ENCODE peak calls at places on chromosomes 13 and 19, in eight cellular contexts. V is mucosa of descending colon, A is GM23338, I is WERI-Rb-1, J is upper lobe of right lung, R is astrocyte of the spinal cord, H is fibroblast of lung, Q is AG04450. U is an unnamed sample.
A peak's percentile ranks its signal among the peaks of the same experiment; 100 is the strongest.

GRCh38 chr13:88806438-88806837 is 1135.3 kb downstream of the SLITRK5 start:
- DNase-seq in V (no peak), A (no peak), I (no peak), J (no peak), R (no peak), H (no peak), Q (no peak), U (no peak)

GRCh38 chr13:48633695-48634094 is 20.0 kb upstream of the CYSLTR2 start:
- DNase-seq in V (no peak), A (no peak), I (no peak), J (no peak), R (no peak), H (no peak), Q (no peak), U (no peak)

GRCh38 chr13:80671773-80672172 is 330.8 kb upstream of the SPRY2 start:
- DNase-seq in V (no peak), A (no peak), I (no peak), J (no peak), R (no peak), H (no peak), Q (no peak), U (no peak)

GRCh38 chr19:55579766-55580621 is 654 bp downstream of the ZNF579 start:
- DNase-seq in V (no peak), A (peak; percentile 52), I (peak; percentile 27), J (no peak), R (peak; percentile 47), H (peak; percentile 54), Q (no peak), U (no peak)

GRCh38 chr13:54733639-54734038 is 1705.0 kb downstream of the OLFM4 start:
- DNase-seq in V (no peak), A (peak; percentile 78), I (no peak), J (no peak), R (no peak), H (no peak), Q (no peak), U (no peak)

GRCh38 chr13:78960881-78961280 is 301.9 kb upstream of the OBI1 start:
- DNase-seq in V (no peak), A (no peak), I (no peak), J (no peak), R (no peak), H (no peak), Q (no peak), U (no peak)

GRCh38 chr13:77545626-77546412 is 10.3 kb downstream of the SCEL start:
- DNase-seq in V (no peak), A (no peak), I (no peak), J (no peak), R (no peak), H (no peak), Q (no peak), U (no peak)

GRCh38 chr13:110023729-110024645 is 237.6 kb upstream of the IRS2 start:
- DNase-seq in V (no peak), A (no peak), I (peak; percentile 88), J (no peak), R (peak; percentile 21), H (no peak), Q (no peak), U (no peak)

GRCh38 chr13:71626396-71626795 is 240.6 kb downstream of the DACH1 start:
- DNase-seq in V (no peak), A (no peak), I (no peak), J (no peak), R (no peak), H (no peak), Q (no peak), U (no peak)

GRCh38 chr13:104773775-104774174 is 1707.6 kb upstream of the SLC10A2 start:
- DNase-seq in V (no peak), A (peak; percentile 86), I (no peak), J (no peak), R (peak; percentile 69), H (peak; percentile 55), Q (peak; percentile 21), U (no peak)

GRCh38 chr13:48600374-48601364 is 53.1 kb upstream of the CYSLTR2 start:
- DNase-seq in V (no peak), A (no peak), I (no peak), J (no peak), R (peak; percentile 87), H (peak; percentile 97), Q (peak; percentile 16), U (no peak)

GRCh38 chr19:56403261-56403660 is 871 bp upstream of the ZNF583 start:
- DNase-seq in V (no peak), A (no peak), I (no peak), J (no peak), R (no peak), H (peak; percentile 40), Q (peak; percentile 3), U (no peak)

GRCh38 chr19:31548941-31549340 is 199.7 kb upstream of the TSHZ3 start:
- DNase-seq in V (no peak), A (peak; percentile 50), I (peak; percentile 48), J (no peak), R (peak; percentile 19), H (peak; percentile 6), Q (peak; percentile 11), U (no peak)
- TF ChIP-seq CTCF in V (no peak), A (peak; percentile 75), I (peak; percentile 86), J (peak; percentile 43), R (peak; percentile 56), H (peak; percentile 76), Q (peak; percentile 79), U (no peak)

DNA sequence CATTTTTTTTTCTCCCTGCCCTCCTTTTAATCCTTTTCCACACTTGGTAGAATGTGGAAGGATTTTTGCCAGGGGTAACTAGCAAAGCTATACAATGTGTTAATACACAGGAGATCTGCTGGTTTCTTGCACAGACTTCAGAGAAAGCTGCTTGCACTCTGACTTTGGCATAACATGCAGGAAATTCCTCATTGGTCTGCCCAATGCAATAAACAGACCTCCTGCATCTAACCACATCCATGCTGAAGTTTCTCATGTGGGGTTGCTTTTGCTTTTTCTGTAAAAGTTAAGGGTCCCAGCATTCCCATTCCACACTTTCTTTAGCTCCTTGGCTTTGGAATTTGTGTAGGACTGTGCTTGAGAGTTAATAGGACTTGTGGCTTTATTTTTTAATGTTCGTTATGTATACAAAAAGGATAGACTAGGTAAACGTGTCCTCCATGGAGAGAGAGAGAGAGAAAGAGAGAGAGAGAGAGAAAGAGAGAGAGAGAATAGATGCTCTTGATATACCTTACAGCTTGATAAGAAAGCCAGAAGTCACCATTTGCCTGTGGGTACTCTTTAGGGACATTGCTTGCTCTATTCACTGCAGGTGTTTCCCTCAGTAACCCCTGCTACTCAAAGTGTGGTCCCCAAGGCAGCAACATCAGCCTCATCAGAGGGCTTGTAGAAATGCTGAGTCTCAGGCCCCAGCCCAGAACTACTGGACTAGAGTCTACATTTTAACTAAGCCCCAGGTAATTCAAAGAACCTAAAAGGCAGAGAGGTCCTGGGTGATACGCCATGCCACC is 170.5 kb downstream of the SHISA2 start:
- DNase-seq in V (no peak), A (no peak), I (no peak), J (no peak), R (peak; percentile 83), H (peak; percentile 77), Q (no peak), U (no peak)
- H3K4me3 ChIP-seq in V (no peak overlapping the region), A (no peak overlapping the region), I (peak overlapping the region; percentile 23), J (no peak overlapping the region), R (no peak overlapping the region), H (no peak overlapping the region), Q (no peak overlapping the region), U (no peak overlapping the region)

DNA sequence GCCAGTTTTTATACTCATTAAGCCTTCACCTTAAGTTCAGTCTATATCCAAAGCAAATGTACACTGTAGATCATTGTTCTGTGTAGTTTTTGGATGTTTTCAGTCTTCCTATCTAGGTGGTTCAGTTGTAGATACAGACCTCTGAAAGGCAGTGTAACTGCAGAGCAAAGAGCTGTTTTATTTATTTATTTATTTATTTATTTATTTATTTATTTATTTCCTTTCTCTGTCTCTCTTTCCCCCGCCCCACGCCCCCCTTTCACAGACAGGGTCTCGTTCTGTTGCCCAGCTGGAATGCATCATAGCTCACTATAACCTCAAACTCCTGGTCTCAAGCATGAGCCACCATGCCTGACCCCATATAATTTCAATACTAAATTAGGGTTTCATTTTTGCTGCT is 281.8 kb upstream of the KLHL1 start:
- DNase-seq in V (no peak), A (no peak), I (no peak), J (no peak), R (no peak), H (no peak), Q (no peak), U (no peak)
- TF ChIP-seq CTCF in V (no peak), A (no peak), I (no peak), J (no peak), R (no peak), H (no peak), Q (no peak), U (no peak)

GRCh38 chr13:36344886-36345437 is 1.2 kb downstream of the SPART start:
- DNase-seq in V (no peak), A (peak; percentile 36), I (no peak), J (no peak), R (no peak), H (peak; percentile 17), Q (no peak), U (no peak)
- H3K4me3 ChIP-seq in V (peak overlapping the region; percentile 20), A (peak overlapping the region; percentile 58), I (no peak overlapping the region), J (peak overlapping the region; percentile 86), R (peak overlapping the region; percentile 77), H (peak overlapping the region; percentile 89), Q (peak overlapping the region; percentile 83), U (peak overlapping the region; percentile 62)

U was measured in GM12864.